ENCODE peak calls at places on chromosomes 7 and 10, in five cellular contexts. X is neural crest cell, F is AG04449, W is hepatocyte, C is adrenal gland. O is an unnamed sample.

GRCh38 chr10:352476-353235 is 217.4 kb downstream of the ZMYND11 start:
- DNase-seq in W (no peak), F (no peak), C (no peak), X (no peak), O (no peak)

GRCh38 chr7:8629504-8629903 is 196.1 kb downstream of the NXPH1 start:
- DNase-seq in F (no peak), W (no peak), X (no peak), C (no peak), O (no peak)

GRCh38 chr10:28382520-28383269 is 79.8 kb upstream of the MPP7 start:
- DNase-seq in F (peak), X (no peak), C (no peak), W (peak), O (no peak)

GRCh38 chr7:7639847-7640220 is 718 bp upstream of the UMAD1 start:
- DNase-seq in W (peak), F (no peak), C (peak), X (no peak), O (no peak)

GRCh38 chr10:112966191-112966855 is 16.3 kb downstream of the TCF7L2 start:
- DNase-seq in X (no peak), F (no peak), W (no peak), C (no peak), O (no peak)

GRCh38 chr7:35875292-35875691 is 74.4 kb downstream of the SEPTIN7 start:
- DNase-seq in X (no peak), C (no peak), F (peak), W (no peak), O (no peak)

GRCh38 chr7:32941996-32942782 is 15.1 kb upstream of the FKBP9 start:
- DNase-seq in F (no peak), C (peak), X (peak), W (peak), O (peak)

GRCh38 chr10:112986791-112987190 is 36.7 kb downstream of the TCF7L2 start:
- DNase-seq in W (no peak), X (no peak), F (no peak), C (no peak), O (no peak)

GRCh38 chr7:85103352-85103751 is 83.5 kb downstream of the SEMA3D start:
- DNase-seq in W (no peak), F (no peak), C (peak), X (no peak), O (no peak)

GRCh38 chr7:132730126-132730525 is 153.9 kb upstream of the PLXNA4 start:
- DNase-seq in F (no peak), C (no peak), X (no peak), W (no peak), O (no peak)

GRCh38 chr10:78513330-78513729 is 479.7 kb downstream of the RPS24 start:
- DNase-seq in W (no peak), X (no peak), C (no peak), F (no peak), O (no peak)

GRCh38 chr7:94973844-94974243 is 66.5 kb downstream of the PPP1R9A start:
- DNase-seq in C (no peak), W (no peak), X (no peak), F (no peak), O (no peak)

GRCh38 chr7:90669492-90669891 is 73.4 kb downstream of the CDK14 start:
- DNase-seq in W (no peak), F (no peak), X (no peak), C (no peak), O (no peak)

GRCh38 chr10:317219-317868 is 182.1 kb downstream of the ZMYND11 start:
- DNase-seq in X (no peak), F (no peak), C (no peak), W (no peak), O (no peak)

GRCh38 chr10:101123085-101123814 is 7.8 kb upstream of the TLX1 start:
- DNase-seq in F (no peak), C (no peak), W (no peak), X (no peak), O (no peak)

GRCh38 chr7:34104992-34105391 is 199.7 kb downstream of the BMPER start:
- DNase-seq in X (no peak), C (no peak), W (no peak), F (no peak), O (no peak)

GRCh38 chr7:141511370-141512335 is 39.6 kb upstream of the AGK start:
- DNase-seq in C (no peak), W (peak), X (no peak), F (no peak), O (peak)

GRCh38 chr10:70132098-70133029 is at the start of gene AIFM2:
- DNase-seq in X (peak), F (no peak), W (peak), C (peak), O (peak)

GRCh38 chr10:113058175-113058961 is 108.3 kb downstream of the TCF7L2 start:
- DNase-seq in C (no peak), W (peak), F (peak), X (no peak), O (no peak)

GRCh38 chr7:121624922-121625321 is 228.8 kb upstream of the FAM3C start:
- DNase-seq in X (no peak), F (no peak), W (no peak), C (peak), O (no peak)

GRCh38 chr7:140696679-140697446 is at the start of gene NDUFB2:
- DNase-seq in W (peak), X (peak), F (peak), C (peak), O (peak)

GRCh38 chr10:107409517-107409916 is 245.0 kb upstream of the SORCS1 start:
- DNase-seq in X (no peak), F (no peak), W (peak), C (no peak), O (peak)

GRCh38 chr10:90175161-90175681 is 473.8 kb downstream of the KIF20B start:
- DNase-seq in X (no peak), W (no peak), F (no peak), C (peak), O (no peak)

GRCh38 chr10:4678023-4678950 is 147.7 kb upstream of the AKR1E2 start:
- DNase-seq in W (peak), X (no peak), F (no peak), C (no peak), O (no peak)

GRCh38 chr10:132869621-132870020 is 72.7 kb downstream of the CFAP46 start:
- DNase-seq in W (no peak), X (no peak), C (no peak), F (no peak), O (no peak)

GRCh38 chr10:3102721-3103410 is 35.5 kb downstream of the PFKP start:
- DNase-seq in W (no peak), X (no peak), F (no peak), C (peak), O (no peak)

GRCh38 chr10:50604049-50604640 is 19.6 kb downstream of the SGMS1 start:
- DNase-seq in X (no peak), W (no peak), F (no peak), C (peak), O (no peak)

GRCh38 chr10:88881922-88882645 is 2.0 kb downstream of the STAMBPL1 start:
- DNase-seq in X (no peak), C (no peak), W (no peak), F (no peak), O (no peak)

GRCh38 chr7:83649701-83650100 is 762 bp upstream of the SEMA3E start:
- DNase-seq in C (no peak), W (no peak), F (no peak), X (no peak), O (no peak)

GRCh38 chr7:131109757-131110293 is 217.9 kb upstream of the MKLN1 start:
- DNase-seq in C (peak), F (no peak), W (peak), X (peak), O (peak)

GRCh38 chr7:117091721-117092120 is 138.4 kb downstream of the ST7 start:
- DNase-seq in W (no peak), F (no peak), C (no peak), X (no peak), O (no peak)

GRCh38 chr7:106421181-106421762 is 136.5 kb upstream of the NAMPT start:
- DNase-seq in X (no peak), F (peak), C (peak), W (peak), O (no peak)

GRCh38 chr7:82593780-82594179 is 150.2 kb upstream of the CACNA2D1 start:
- DNase-seq in C (no peak), X (no peak), F (no peak), W (no peak), O (no peak)

GRCh38 chr10:88565072-88565471 is 18.0 kb downstream of the RNLS start:
- DNase-seq in C (no peak), W (peak), F (no peak), X (no peak), O (no peak)

GRCh38 chr10:14478639-14479038 is 147.9 kb upstream of the FRMD4A start:
- DNase-seq in C (peak), F (peak), X (peak), W (peak), O (peak)

GRCh38 chr10:114780610-114781184 is 40.9 kb upstream of the FHIP2A start:
- DNase-seq in C (no peak), F (no peak), X (no peak), W (no peak), O (no peak)

GRCh38 chr10:114773197-114773532 is 48.4 kb upstream of the FHIP2A start:
- DNase-seq in C (no peak), W (no peak), F (no peak), X (no peak), O (no peak)

GRCh38 chr10:114779803-114780609 is 41.6 kb upstream of the FHIP2A start:
- DNase-seq in X (no peak), W (peak), C (no peak), F (peak), O (no peak)

GRCh38 chr10:114776908-114777307 is 44.7 kb upstream of the FHIP2A start:
- DNase-seq in X (no peak), W (no peak), C (no peak), F (no peak), O (no peak)

DNA sequence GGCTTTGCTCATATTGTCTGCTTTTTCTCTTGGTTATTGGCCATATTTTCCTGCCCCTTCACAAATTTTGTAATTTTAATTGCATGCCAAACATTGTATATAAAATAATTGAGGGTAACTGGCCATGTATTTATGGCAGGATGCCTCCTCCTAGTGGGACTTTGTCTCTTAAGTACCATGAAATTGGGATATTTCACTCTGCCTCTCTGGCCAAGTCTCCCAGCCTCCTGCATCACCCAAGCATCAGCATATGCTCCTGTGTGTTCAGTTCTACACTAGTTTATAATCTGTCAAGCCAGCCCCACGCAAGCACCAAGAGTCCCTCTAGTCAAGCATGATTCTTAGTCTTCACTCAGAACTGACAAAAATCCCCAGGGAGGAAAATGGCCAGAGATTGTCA is 44.2 kb upstream of the FHIP2A start:
- DNase-seq in W (no peak), C (no peak), X (no peak), F (no peak), O (no peak)
- TF ChIP-seq CTCF in W (no peak), C (no peak), X (no peak), F (no peak), O (no peak)

GRCh38 chr10:60372436-60372835 is 17.2 kb downstream of the ANK3 start:
- DNase-seq in W (no peak), C (no peak), X (no peak), F (no peak), O (no peak)
- TF ChIP-seq CTCF in W (no peak), C (no peak), X (no peak), F (no peak), O (no peak)

DNA sequence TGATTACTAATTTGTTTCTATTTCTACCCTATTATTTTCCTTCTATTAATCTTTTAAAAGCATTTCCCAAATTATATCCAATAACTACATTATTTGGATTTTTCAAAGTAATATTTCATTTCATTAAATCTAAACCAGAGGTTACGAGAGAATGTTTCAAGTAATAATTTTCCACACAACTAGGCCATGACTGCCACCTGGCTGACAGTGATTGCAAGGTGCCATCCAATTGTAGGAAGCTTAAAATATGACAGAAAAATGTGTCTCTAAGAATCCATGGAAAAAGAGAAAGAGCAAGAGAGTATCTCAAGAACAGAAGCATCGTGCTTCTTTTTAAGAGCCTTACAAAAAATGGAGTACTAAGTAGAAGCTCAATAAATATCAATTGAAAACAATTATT is 48.7 kb downstream of the TPK1 start:
- DNase-seq in W (no peak), F (no peak), C (no peak), X (no peak), O (peak)
- TF ChIP-seq CTCF in W (peak), F (no peak), C (no peak), X (peak), O (no peak)

GRCh38 chr7:99380032-99380822 is 5.7 kb downstream of the ARPC1B start:
- DNase-seq in C (peak), W (no peak), F (no peak), X (no peak), O (no peak)
- TF ChIP-seq CTCF in C (no peak), W (no peak), F (no peak), X (no peak), O (no peak)

DNA sequence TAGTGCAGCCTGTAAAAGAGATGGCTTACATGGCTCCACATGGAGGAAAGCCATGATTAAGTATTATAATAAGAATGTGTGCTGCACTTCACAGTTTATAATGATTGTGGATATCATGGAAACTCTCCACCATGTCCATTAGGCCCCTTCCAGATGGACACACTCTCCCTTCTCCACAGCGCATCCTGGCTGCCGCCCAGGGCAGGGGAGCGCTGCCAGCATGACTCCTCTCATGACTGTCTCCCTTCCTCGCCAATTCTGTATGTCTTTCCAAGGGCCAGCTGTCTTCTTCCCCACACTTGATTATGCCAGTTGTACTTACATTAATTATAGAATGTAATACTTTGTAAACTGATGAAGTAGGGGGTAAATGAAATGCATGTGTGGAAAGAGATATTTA is 259.3 kb upstream of the TMEM72 start:
- DNase-seq in C (no peak), F (no peak), W (no peak), X (no peak), O (no peak)
- TF ChIP-seq CTCF in C (no peak), F (no peak), W (no peak), X (no peak), O (no peak)

GRCh38 chr10:11434323-11434722 is 177.1 kb downstream of the USP6NL start:
- DNase-seq in X (no peak), W (no peak), F (no peak), C (no peak), O (peak)
- TF ChIP-seq CTCF in X (peak), W (peak), F (no peak), C (no peak), O (peak)

DNA sequence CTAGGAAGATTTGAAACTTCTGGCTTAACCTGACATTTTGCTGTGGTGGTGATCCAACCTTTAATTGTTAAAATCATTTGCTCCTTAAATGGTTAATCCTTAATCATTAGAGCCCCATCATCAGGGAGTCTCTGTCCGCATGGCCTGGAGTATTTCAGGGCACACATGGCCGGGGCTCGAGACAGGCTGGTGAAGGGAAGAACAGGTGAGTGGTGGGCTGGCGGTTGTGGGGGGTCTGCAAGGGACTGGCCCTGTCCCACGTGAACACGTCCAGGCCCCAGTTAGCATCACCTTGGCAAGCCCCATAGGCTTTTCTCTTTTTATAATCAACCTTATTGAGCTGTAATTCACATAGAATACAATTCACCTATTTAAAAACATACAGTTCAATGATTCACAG is 109.5 kb downstream of the DNAJB6 start:
- DNase-seq in W (no peak), F (no peak), C (no peak), X (no peak), O (no peak)
- TF ChIP-seq CTCF in W (no peak), F (no peak), C (no peak), X (no peak), O (no peak)

GRCh38 chr7:70506463-70506862 is 625.5 kb upstream of the GALNT17 start:
- DNase-seq in W (peak), C (no peak), F (no peak), X (peak), O (peak)
- TF ChIP-seq CTCF in W (peak), C (no peak), F (no peak), X (peak), O (peak)

GRCh38 chr7:135238112-135238744 is 4.6 kb downstream of the STRA8 start:
- DNase-seq in X (no peak), F (no peak), C (no peak), W (no peak), O (no peak)
- TF ChIP-seq CTCF in X (peak), F (peak), C (no peak), W (peak), O (peak)

GRCh38 chr7:155953501-155953778 is 141.2 kb upstream of the SHH start:
- DNase-seq in C (no peak), F (no peak), W (no peak), X (no peak), O (peak)

GRCh38 chr7:155954550-155955366 is 142.5 kb upstream of the SHH start:
- DNase-seq in C (no peak), W (no peak), X (no peak), F (no peak), O (peak)

GRCh38 chr7:155951554-155952158 is 139.4 kb upstream of the SHH start:
- DNase-seq in W (peak), X (no peak), C (peak), F (no peak), O (peak)

GRCh38 chr7:155955367-155955635 is 143.0 kb upstream of the SHH start:
- DNase-seq in W (no peak), X (no peak), C (no peak), F (no peak), O (no peak)

DNA sequence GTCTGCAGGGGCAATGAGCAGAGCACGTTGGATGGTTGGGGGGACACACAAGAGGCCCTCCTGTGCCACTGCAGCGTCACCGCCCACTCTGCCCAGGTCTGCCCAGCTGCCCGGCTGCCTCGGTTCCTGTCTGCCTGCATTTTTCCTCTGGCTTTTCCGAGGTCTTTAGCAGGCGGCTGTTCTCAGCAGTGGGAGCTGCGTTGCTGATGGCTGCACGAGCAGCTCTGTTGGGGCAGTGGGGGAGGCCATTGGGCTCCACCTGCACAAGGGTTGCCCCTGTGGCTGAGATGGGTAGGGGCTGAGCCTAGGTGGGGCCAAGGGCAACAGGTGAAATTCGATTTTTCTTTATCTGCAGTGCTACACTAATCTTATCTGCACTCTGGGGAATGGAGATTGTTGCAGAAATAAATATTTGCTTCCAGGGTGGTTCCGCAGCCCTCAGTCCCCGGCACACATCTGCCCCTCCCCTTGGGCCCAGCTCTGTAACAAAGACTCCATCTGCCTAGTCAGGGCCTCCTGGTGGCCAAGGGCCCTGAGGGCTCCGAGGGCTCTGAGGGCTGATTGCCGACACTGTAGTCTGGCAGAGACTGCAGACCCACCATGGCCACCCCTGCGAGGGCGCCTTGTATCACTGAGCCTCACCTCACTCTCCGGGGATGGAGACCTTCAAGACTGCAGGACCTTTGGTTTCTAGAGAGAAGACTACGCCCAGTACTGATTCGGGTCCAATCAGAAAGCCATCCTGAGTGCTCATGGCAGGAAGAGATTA is 141.7 kb upstream of the SHH start:
- DNase-seq in C (no peak), W (peak), X (no peak), F (no peak), O (peak)
- TF ChIP-seq CTCF in C (no peak), W (no peak), X (no peak), F (no peak), O (peak)

O was measured in Caco-2.